ENCODE peak calls at places on chromosomes 16 and 17, in seven cellular contexts. H is mucosa of descending colon, U is thoracic aorta, K is AG04449, O is DND-41, X is H1, W is ovary. F is an unnamed sample.

GRCh38 chr17:28746611-28747045 is 2.8 kb downstream of the TRAF4 start:
- DNase-seq in H (peak; percentile 84), U (no peak), K (no peak), O (no peak), X (no peak), W (no peak), F (no peak)

GRCh38 chr16:50259334-50260205 is 6.8 kb upstream of the ADCY7 start:
- DNase-seq in H (peak; percentile 49), U (no peak), K (no peak), O (peak; percentile 44), X (no peak), W (peak; percentile 76), F (no peak)

GRCh38 chr17:21677126-21677910 is 15.0 kb upstream of the KCNJ18 start:
- DNase-seq in H (no peak), U (no peak), K (no peak), O (no peak), X (no peak), W (no peak), F (no peak)

GRCh38 chr16:10569629-10570028 is 10.8 kb downstream of the EMP2 start:
- DNase-seq in H (no peak), U (no peak), K (no peak), O (no peak), X (no peak), W (no peak), F (no peak)

GRCh38 chr17:45332989-45333701 is 16.3 kb upstream of the MAP3K14 start:
- DNase-seq in H (no peak), U (no peak), K (no peak), O (no peak), X (no peak), W (no peak), F (peak; percentile 84)

GRCh38 chr17:35578195-35578928 is at the start of gene PEX12:
- DNase-seq in H (peak; percentile 93), U (peak; percentile 58), K (no peak), O (peak; percentile 92), X (peak; percentile 50), W (peak; percentile 85), F (peak; percentile 92)

GRCh38 chr16:87203060-87203656 is 114.0 kb downstream of the C16orf95 start:
- DNase-seq in H (peak; percentile 84), U (no peak), K (peak; percentile 60), O (peak; percentile 47), X (peak; percentile 74), W (no peak), F (peak; percentile 52)

GRCh38 chr17:32928527-32929287 is 754 bp downstream of the TMEM98 start:
- DNase-seq in H (no peak), U (no peak), K (no peak), O (no peak), X (no peak), W (no peak), F (no peak)

GRCh38 chr17:75587718-75588545 is at the start of gene MYO15B:
- DNase-seq in H (peak; percentile 54), U (no peak), K (no peak), O (peak; percentile 40), X (no peak), W (peak; percentile 64), F (no peak)

GRCh38 chr17:12744298-12744697 is 45.0 kb upstream of the ARHGAP44 start:
- DNase-seq in H (no peak), U (no peak), K (no peak), O (no peak), X (no peak), W (no peak), F (no peak)
- H3K4me3 ChIP-seq in H (no peak overlapping the region), U (no peak overlapping the region), K (no peak overlapping the region), O (no peak overlapping the region), X (no peak overlapping the region), W (no peak overlapping the region), F (no peak overlapping the region)

DNA sequence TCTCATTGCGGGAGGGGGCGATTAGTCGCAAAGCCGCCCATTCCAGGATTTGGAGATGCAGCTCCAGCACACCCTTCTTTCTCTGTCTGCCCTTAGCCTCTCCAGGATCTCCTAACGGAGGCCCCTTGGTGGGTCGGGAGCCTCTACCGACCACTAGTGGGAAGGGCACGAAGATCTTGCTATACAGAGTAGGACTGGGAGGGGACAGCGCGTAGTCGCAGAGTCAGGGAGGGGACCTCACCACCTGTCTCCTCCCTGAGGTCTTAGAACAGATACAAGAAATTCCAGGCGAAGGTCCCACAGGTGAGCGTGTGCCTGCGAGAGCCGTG is 569 bp upstream of the SMTNL2 start:
- DNase-seq in H (no peak), U (no peak), K (no peak), O (no peak), X (no peak), W (peak; percentile 65), F (no peak)
- TF ChIP-seq CTCF in H (no peak), U (peak; percentile 18), K (peak; percentile 25), O (peak; percentile 47), X (peak; percentile 38), W (peak; percentile 35), F (no peak)

GRCh38 chr17:7559307-7560171 is 989 bp downstream of the TNFSF13 start:
- DNase-seq in H (peak; percentile 82), U (no peak), K (no peak), O (no peak), X (no peak), W (peak; percentile 44), F (no peak)
- H3K4me3 ChIP-seq in H (no peak overlapping the region), U (peak overlapping the region; percentile 97), K (no peak overlapping the region), O (no peak overlapping the region), X (peak overlapping the region; percentile 96), W (peak overlapping the region; percentile 19), F (no peak overlapping the region)

DNA sequence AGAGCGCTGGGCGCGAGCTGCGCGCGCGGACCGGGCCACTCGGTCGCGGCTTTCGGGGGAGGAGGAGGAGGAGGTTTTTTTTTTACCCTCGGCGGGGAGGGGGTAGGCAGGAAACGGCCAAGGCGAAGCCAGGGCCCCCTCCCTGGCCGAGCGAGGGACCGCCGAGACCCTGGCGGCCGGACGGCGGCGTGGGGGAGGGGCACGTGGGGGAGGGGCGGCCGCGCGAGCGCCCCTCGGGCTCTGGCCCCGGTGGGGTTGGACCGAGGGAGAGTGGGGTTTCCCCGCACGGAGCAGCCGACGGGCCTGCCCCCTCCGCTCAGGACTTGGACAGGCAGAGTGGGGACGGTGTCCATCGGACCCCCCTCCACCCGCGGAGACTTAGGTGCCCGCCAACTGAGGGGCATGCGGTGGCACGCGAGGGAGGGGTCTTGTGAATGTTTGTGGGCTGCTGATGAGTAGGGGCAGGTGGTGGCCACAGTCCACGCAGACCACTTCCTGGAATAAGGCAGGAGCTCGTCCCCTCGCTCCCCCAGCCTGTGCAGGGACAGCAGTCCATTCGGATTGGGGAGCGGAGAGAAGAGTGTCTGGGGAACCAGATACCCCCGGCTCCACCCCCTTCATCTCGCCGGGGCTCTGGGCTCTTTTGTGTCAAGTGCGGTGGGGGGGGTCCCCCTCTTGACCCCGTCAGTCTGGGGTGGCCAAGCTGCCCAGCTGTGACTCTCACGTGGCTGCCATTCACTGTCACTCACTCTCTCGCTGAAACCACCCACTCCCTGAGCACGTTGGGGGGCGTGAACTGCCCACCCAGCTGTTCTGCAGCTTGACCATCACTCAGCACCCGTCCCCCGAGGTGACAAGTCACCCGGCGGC is 3.0 kb upstream of the CHD3 start:
- DNase-seq in H (peak; percentile 61), U (no peak), K (no peak), O (peak; percentile 35), X (no peak), W (peak; percentile 64), F (peak; percentile 60)
- TF ChIP-seq CTCF in H (no peak), U (no peak), K (no peak), O (no peak), X (no peak), W (no peak), F (no peak)

GRCh38 chr17:17836250-17836817 is 452 bp downstream of the SREBF1 start:
- DNase-seq in H (peak; percentile 98), U (peak; percentile 79), K (peak; percentile 46), O (peak; percentile 91), X (peak; percentile 89), W (peak; percentile 97), F (peak; percentile 98)

GRCh38 chr17:17833664-17834357 is 3.0 kb downstream of the SREBF1 start:
- DNase-seq in H (no peak), U (no peak), K (no peak), O (no peak), X (no peak), W (no peak), F (no peak)

GRCh38 chr17:17835415-17836249 is 1.2 kb downstream of the SREBF1 start:
- DNase-seq in H (no peak), U (no peak), K (no peak), O (no peak), X (no peak), W (no peak), F (no peak)

GRCh38 chr17:17836818-17837379 is at the start of gene SREBF1:
- DNase-seq in H (peak; percentile 74), U (no peak), K (no peak), O (peak; percentile 45), X (peak; percentile 59), W (peak; percentile 63), F (peak; percentile 80)

GRCh38 chr17:17834974-17835373 is 1.8 kb downstream of the SREBF1 start:
- DNase-seq in H (no peak), U (no peak), K (no peak), O (no peak), X (no peak), W (no peak), F (no peak)
- H3K4me3 ChIP-seq in H (no peak overlapping the region), U (peak overlapping the region; percentile 97), K (peak overlapping the region; percentile 93), O (no peak overlapping the region), X (peak overlapping the region; percentile 81), W (no peak overlapping the region), F (peak overlapping the region; percentile 80)